ENCODE peak calls at places on chromosomes 12 and 14, in six cellular contexts. One of them, this sample, is unnamed.

GRCh38 chr14:61662437-61663311 is 32.6 kb upstream of the HIF1A start:
- DNase-seq in COR-L47: no peak
- DNase-seq in GM04504: no peak
- DNase-seq in GF-D8: no peak
- DNase-seq in lung: peak
- DNase-seq in naive B cell: no peak
- DNase-seq in this sample: peak

GRCh38 chr14:101963052-101963451 is 1.3 kb upstream of the DYNC1H1 start:
- DNase-seq in COR-L47: no peak
- DNase-seq in GM04504: no peak
- DNase-seq in GF-D8: no peak
- DNase-seq in lung: no peak
- DNase-seq in naive B cell: no peak
- DNase-seq in this sample: no peak

GRCh38 chr12:31732926-31733548 is 4.2 kb upstream of the AMN1 start:
- DNase-seq in COR-L47: no peak
- DNase-seq in GM04504: peak
- DNase-seq in GF-D8: no peak
- DNase-seq in lung: no peak
- DNase-seq in naive B cell: no peak
- DNase-seq in this sample: no peak

GRCh38 chr14:94717808-94718207 is 52.1 kb downstream of the GSC start:
- DNase-seq in COR-L47: no peak
- DNase-seq in GM04504: no peak
- DNase-seq in GF-D8: no peak
- DNase-seq in lung: no peak
- DNase-seq in naive B cell: no peak
- DNase-seq in this sample: no peak

GRCh38 chr12:77213316-77213715 is 147.9 kb upstream of the E2F7 start:
- DNase-seq in COR-L47: no peak
- DNase-seq in GM04504: no peak
- DNase-seq in GF-D8: no peak
- DNase-seq in lung: no peak
- DNase-seq in naive B cell: no peak
- DNase-seq in this sample: peak

GRCh38 chr14:61174395-61175386 is 106.4 kb downstream of the TMEM30B start:
- DNase-seq in COR-L47: no peak
- DNase-seq in GM04504: no peak
- DNase-seq in GF-D8: no peak
- DNase-seq in lung: no peak
- DNase-seq in naive B cell: no peak
- DNase-seq in this sample: no peak

GRCh38 chr14:76826122-76826521 is at the start of gene LRRC74A:
- DNase-seq in COR-L47: no peak
- DNase-seq in GM04504: no peak
- DNase-seq in GF-D8: no peak
- DNase-seq in lung: no peak
- DNase-seq in naive B cell: no peak
- DNase-seq in this sample: no peak

GRCh38 chr12:25829192-25829591 is 129.3 kb upstream of the RASSF8 start:
- DNase-seq in COR-L47: no peak
- DNase-seq in GM04504: peak
- DNase-seq in GF-D8: no peak
- DNase-seq in lung: no peak
- DNase-seq in naive B cell: no peak
- DNase-seq in this sample: no peak

GRCh38 chr14:104724981-104725771 is 1.1 kb downstream of the ADSS1 start:
- DNase-seq in COR-L47: no peak
- DNase-seq in GM04504: no peak
- DNase-seq in GF-D8: no peak
- DNase-seq in lung: no peak
- DNase-seq in naive B cell: no peak
- DNase-seq in this sample: peak

GRCh38 chr14:76770521-76771431 is 9.5 kb downstream of the VASH1 start:
- DNase-seq in COR-L47: no peak
- DNase-seq in GM04504: no peak
- DNase-seq in GF-D8: no peak
- DNase-seq in lung: peak
- DNase-seq in naive B cell: no peak
- DNase-seq in this sample: no peak

GRCh38 chr12:123004287-123004686 is 23.8 kb downstream of the ARL6IP4 start:
- DNase-seq in COR-L47: no peak
- DNase-seq in GM04504: no peak
- DNase-seq in GF-D8: no peak
- DNase-seq in lung: no peak
- DNase-seq in naive B cell: no peak
- DNase-seq in this sample: no peak

GRCh38 chr12:75935544-75936242 is 95.9 kb downstream of the PHLDA1 start:
- DNase-seq in COR-L47: no peak
- DNase-seq in GM04504: no peak
- DNase-seq in GF-D8: no peak
- DNase-seq in lung: no peak
- DNase-seq in naive B cell: no peak
- DNase-seq in this sample: no peak

GRCh38 chr12:93484315-93484981 is 17.1 kb downstream of the MRPL42 start:
- DNase-seq in COR-L47: no peak
- DNase-seq in GM04504: no peak
- DNase-seq in GF-D8: no peak
- DNase-seq in lung: no peak
- DNase-seq in naive B cell: no peak
- DNase-seq in this sample: no peak

GRCh38 chr14:54475187-54475881 is 13.4 kb downstream of the GMFB start:
- DNase-seq in COR-L47: no peak
- DNase-seq in GM04504: no peak
- DNase-seq in GF-D8: no peak
- DNase-seq in lung: no peak
- DNase-seq in naive B cell: no peak
- DNase-seq in this sample: no peak

GRCh38 chr12:96908170-96908675 is 1.2 kb downstream of the NEDD1 start:
- DNase-seq in COR-L47: no peak
- DNase-seq in GM04504: no peak
- DNase-seq in GF-D8: no peak
- DNase-seq in lung: no peak
- DNase-seq in naive B cell: no peak
- DNase-seq in this sample: no peak

GRCh38 chr14:54944737-54945391 is 42.2 kb upstream of the GCH1 start:
- DNase-seq in COR-L47: no peak
- DNase-seq in GM04504: no peak
- DNase-seq in GF-D8: no peak
- DNase-seq in lung: no peak
- DNase-seq in naive B cell: no peak
- DNase-seq in this sample: no peak

GRCh38 chr14:102370305-102370809 is 7.6 kb downstream of the TECPR2 start:
- DNase-seq in COR-L47: no peak
- DNase-seq in GM04504: no peak
- DNase-seq in GF-D8: peak
- DNase-seq in lung: no peak
- DNase-seq in naive B cell: no peak
- DNase-seq in this sample: no peak

GRCh38 chr14:32933943-32934890 is 4.5 kb upstream of the NPAS3 start:
- DNase-seq in COR-L47: peak
- DNase-seq in GM04504: no peak
- DNase-seq in GF-D8: no peak
- DNase-seq in lung: no peak
- DNase-seq in naive B cell: no peak
- DNase-seq in this sample: no peak